ENCODE peak calls at places on chromosomes 12 and 14, in six cellular contexts. One of them, this sample, is unnamed.
A peak's percentile ranks its signal among the peaks of the same experiment; 100 is the strongest.

GRCh38 chr12:123105427-123105826 is 45.5 kb downstream of the PITPNM2 start:
- DNase-seq in GM20000: no peak
- DNase-seq in CD8-positive, alpha-beta T cell: no peak
- DNase-seq in GM13976: no peak
- DNase-seq in neural crest cell: no peak
- DNase-seq in epithelial cell of esophagus: peak; percentile 40
- DNase-seq in this sample: no peak

GRCh38 chr14:65949711-65950516 is 536.3 kb upstream of the CCDC196 start:
- DNase-seq in CD8-positive, alpha-beta T cell: no peak
- DNase-seq in GM13976: peak; percentile 24
- DNase-seq in GM20000: peak; percentile 15
- DNase-seq in epithelial cell of esophagus: peak; percentile 69
- DNase-seq in neural crest cell: no peak
- DNase-seq in this sample: peak; percentile 28

GRCh38 chr12:19032826-19033225 is 96.7 kb upstream of the PLEKHA5 start:
- DNase-seq in neural crest cell: no peak
- DNase-seq in GM13976: no peak
- DNase-seq in epithelial cell of esophagus: no peak
- DNase-seq in CD8-positive, alpha-beta T cell: no peak
- DNase-seq in GM20000: no peak
- DNase-seq in this sample: no peak

GRCh38 chr12:2864198-2864597 is 7.4 kb upstream of the TEX52 start:
- DNase-seq in GM13976: no peak
- DNase-seq in CD8-positive, alpha-beta T cell: no peak
- DNase-seq in GM20000: no peak
- DNase-seq in epithelial cell of esophagus: no peak
- DNase-seq in neural crest cell: no peak
- DNase-seq in this sample: no peak

GRCh38 chr12:132812631-132813305 is 15.9 kb downstream of the GOLGA3 start:
- DNase-seq in GM20000: no peak
- DNase-seq in neural crest cell: no peak
- DNase-seq in epithelial cell of esophagus: no peak
- DNase-seq in GM13976: no peak
- DNase-seq in CD8-positive, alpha-beta T cell: no peak
- DNase-seq in this sample: no peak

GRCh38 chr12:29728033-29728432 is 55.7 kb downstream of the TMTC1 start:
- DNase-seq in GM13976: no peak
- DNase-seq in GM20000: no peak
- DNase-seq in neural crest cell: no peak
- DNase-seq in CD8-positive, alpha-beta T cell: no peak
- DNase-seq in epithelial cell of esophagus: no peak
- DNase-seq in this sample: no peak

GRCh38 chr14:58944226-58944769 is 244.2 kb upstream of the DAAM1 start:
- DNase-seq in neural crest cell: peak; percentile 5
- DNase-seq in epithelial cell of esophagus: no peak
- DNase-seq in GM20000: no peak
- DNase-seq in GM13976: no peak
- DNase-seq in CD8-positive, alpha-beta T cell: no peak
- DNase-seq in this sample: no peak

GRCh38 chr12:45671254-45671653 is 58.3 kb upstream of the ARID2 start:
- DNase-seq in epithelial cell of esophagus: peak; percentile 45
- DNase-seq in GM20000: no peak
- DNase-seq in GM13976: no peak
- DNase-seq in neural crest cell: no peak
- DNase-seq in CD8-positive, alpha-beta T cell: no peak
- DNase-seq in this sample: peak; percentile 32

GRCh38 chr14:92425101-92425500 is 88.5 kb upstream of the RIN3 start:
- DNase-seq in GM20000: no peak
- DNase-seq in neural crest cell: no peak
- DNase-seq in epithelial cell of esophagus: peak; percentile 71
- DNase-seq in GM13976: no peak
- DNase-seq in CD8-positive, alpha-beta T cell: no peak
- DNase-seq in this sample: peak; percentile 46

GRCh38 chr14:84825481-84825880 is 704.5 kb upstream of the FLRT2 start:
- DNase-seq in GM20000: no peak
- DNase-seq in neural crest cell: no peak
- DNase-seq in GM13976: no peak
- DNase-seq in epithelial cell of esophagus: peak; percentile 87
- DNase-seq in CD8-positive, alpha-beta T cell: no peak
- DNase-seq in this sample: peak; percentile 73

GRCh38 chr14:24271134-24271833 is at the start of gene RABGGTA:
- DNase-seq in GM13976: peak; percentile 96
- DNase-seq in epithelial cell of esophagus: peak; percentile 94
- DNase-seq in neural crest cell: peak; percentile 82
- DNase-seq in GM20000: peak; percentile 96
- DNase-seq in CD8-positive, alpha-beta T cell: peak; percentile 90
- DNase-seq in this sample: peak; percentile 65

GRCh38 chr12:62191747-62192485 is 68.3 kb upstream of the USP15 start:
- DNase-seq in neural crest cell: no peak
- DNase-seq in epithelial cell of esophagus: peak; percentile 72
- DNase-seq in GM20000: peak; percentile 21
- DNase-seq in CD8-positive, alpha-beta T cell: no peak
- DNase-seq in GM13976: peak; percentile 25
- DNase-seq in this sample: no peak

GRCh38 chr14:61973981-61974380 is 211.8 kb downstream of the SNAPC1 start:
- DNase-seq in epithelial cell of esophagus: peak; percentile 26
- DNase-seq in neural crest cell: no peak
- DNase-seq in CD8-positive, alpha-beta T cell: no peak
- DNase-seq in GM20000: no peak
- DNase-seq in GM13976: no peak
- DNase-seq in this sample: peak; percentile 28

GRCh38 chr12:19972325-19973288 is 395.7 kb upstream of the PDE3A start:
- DNase-seq in GM13976: no peak
- DNase-seq in GM20000: peak; percentile 39
- DNase-seq in CD8-positive, alpha-beta T cell: no peak
- DNase-seq in epithelial cell of esophagus: no peak
- DNase-seq in neural crest cell: no peak
- DNase-seq in this sample: no peak

GRCh38 chr12:108313609-108314331 is 25.3 kb downstream of the CMKLR1 start:
- DNase-seq in neural crest cell: no peak
- DNase-seq in CD8-positive, alpha-beta T cell: no peak
- DNase-seq in epithelial cell of esophagus: no peak
- DNase-seq in GM13976: no peak
- DNase-seq in GM20000: no peak
- DNase-seq in this sample: no peak

GRCh38 chr14:100438678-100439592 is 115.8 kb downstream of the SLC25A47 start:
- DNase-seq in neural crest cell: no peak
- DNase-seq in CD8-positive, alpha-beta T cell: no peak
- DNase-seq in GM20000: no peak
- DNase-seq in GM13976: no peak
- DNase-seq in epithelial cell of esophagus: peak; percentile 98
- DNase-seq in this sample: peak; percentile 93

GRCh38 chr12:54229624-54230212 is 40.9 kb upstream of the SMUG1 start:
- DNase-seq in CD8-positive, alpha-beta T cell: no peak
- DNase-seq in GM13976: no peak
- DNase-seq in epithelial cell of esophagus: peak; percentile 95
- DNase-seq in neural crest cell: no peak
- DNase-seq in GM20000: no peak
- DNase-seq in this sample: peak; percentile 91

GRCh38 chr12:111084172-111084571 is 163.8 kb upstream of the MYL2 start:
- DNase-seq in epithelial cell of esophagus: no peak
- DNase-seq in GM13976: no peak
- DNase-seq in GM20000: no peak
- DNase-seq in CD8-positive, alpha-beta T cell: no peak
- DNase-seq in neural crest cell: no peak
- DNase-seq in this sample: no peak

GRCh38 chr12:124916370-124917134 is 2.1 kb upstream of the UBC start:
- DNase-seq in epithelial cell of esophagus: peak; percentile 96
- DNase-seq in GM20000: no peak
- DNase-seq in CD8-positive, alpha-beta T cell: no peak
- DNase-seq in neural crest cell: no peak
- DNase-seq in GM13976: no peak
- DNase-seq in this sample: peak; percentile 92

GRCh38 chr12:54417712-54418440 is 1.2 kb downstream of the ITGA5 start:
- DNase-seq in GM13976: no peak
- DNase-seq in neural crest cell: peak; percentile 16
- DNase-seq in GM20000: no peak
- DNase-seq in epithelial cell of esophagus: no peak
- DNase-seq in CD8-positive, alpha-beta T cell: no peak
- DNase-seq in this sample: no peak

GRCh38 chr14:38186217-38186616 is 21.5 kb upstream of the SSTR1 start:
- DNase-seq in epithelial cell of esophagus: no peak
- DNase-seq in CD8-positive, alpha-beta T cell: no peak
- DNase-seq in GM20000: no peak
- DNase-seq in neural crest cell: no peak
- DNase-seq in GM13976: no peak
- DNase-seq in this sample: no peak

GRCh38 chr14:68379510-68380303 is 413.2 kb downstream of the ZFP36L1 start:
- DNase-seq in epithelial cell of esophagus: no peak
- DNase-seq in GM13976: no peak
- DNase-seq in CD8-positive, alpha-beta T cell: no peak
- DNase-seq in neural crest cell: no peak
- DNase-seq in GM20000: no peak
- DNase-seq in this sample: no peak

GRCh38 chr12:88591343-88591742 is 11.1 kb upstream of the KITLG start:
- DNase-seq in neural crest cell: no peak
- DNase-seq in epithelial cell of esophagus: no peak
- DNase-seq in GM20000: no peak
- DNase-seq in CD8-positive, alpha-beta T cell: no peak
- DNase-seq in GM13976: no peak
- DNase-seq in this sample: no peak

GRCh38 chr14:90496379-90496778 is 99.5 kb downstream of the CALM1 start:
- DNase-seq in epithelial cell of esophagus: no peak
- DNase-seq in CD8-positive, alpha-beta T cell: no peak
- DNase-seq in neural crest cell: no peak
- DNase-seq in GM13976: peak; percentile 11
- DNase-seq in GM20000: no peak
- DNase-seq in this sample: no peak

GRCh38 chr14:52076334-52076733 is 7.5 kb upstream of the NID2 start:
- DNase-seq in epithelial cell of esophagus: no peak
- DNase-seq in neural crest cell: no peak
- DNase-seq in CD8-positive, alpha-beta T cell: no peak
- DNase-seq in GM13976: no peak
- DNase-seq in GM20000: no peak
- DNase-seq in this sample: no peak

DNA sequence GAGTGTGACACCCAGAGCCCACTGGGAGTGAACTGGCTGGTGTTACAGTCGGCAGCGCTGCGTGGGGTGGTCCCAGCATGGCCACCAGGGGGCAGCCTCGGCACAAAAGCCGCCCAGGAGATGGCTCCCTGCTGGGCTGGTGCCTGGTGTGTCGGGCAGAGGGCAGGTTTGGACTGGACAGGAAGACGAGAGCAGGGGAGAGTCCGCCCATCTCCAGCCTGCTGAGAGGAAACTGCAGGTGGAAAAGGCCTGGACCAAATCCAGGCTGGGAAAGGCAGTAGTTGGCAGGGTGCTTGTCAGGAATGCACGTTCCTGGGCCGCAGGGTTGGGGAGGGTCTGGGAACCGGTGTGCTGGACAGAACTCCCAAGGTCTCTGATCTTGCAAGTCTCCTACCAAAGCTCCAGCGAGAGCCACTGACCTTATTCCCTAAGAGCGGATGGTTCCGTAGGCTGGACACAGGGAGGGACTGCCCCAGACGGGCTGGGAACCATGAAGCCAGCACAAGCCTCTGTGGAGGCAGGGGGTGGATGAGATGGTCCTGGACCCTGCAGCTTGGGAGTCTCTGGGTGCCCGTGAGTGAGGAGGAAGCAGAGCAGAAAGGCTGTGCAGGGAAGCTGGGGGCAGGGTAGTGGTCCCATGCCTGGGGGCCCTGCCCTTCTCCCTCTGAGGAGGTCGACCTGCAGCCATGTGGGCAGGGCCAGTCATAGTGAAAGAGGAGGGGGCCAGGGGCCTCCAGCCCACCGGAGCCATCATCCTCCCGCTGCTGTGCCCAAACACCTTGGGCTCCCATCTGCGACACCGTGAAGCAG is 1.8 kb downstream of the AHNAK2 start:
- DNase-seq in CD8-positive, alpha-beta T cell: peak; percentile 76
- DNase-seq in GM13976: peak; percentile 90
- DNase-seq in GM20000: peak; percentile 91
- DNase-seq in neural crest cell: peak; percentile 85
- DNase-seq in epithelial cell of esophagus: peak; percentile 87
- DNase-seq in this sample: peak; percentile 72
- TF ChIP-seq CTCF in CD8-positive, alpha-beta T cell: peak; percentile 84
- TF ChIP-seq CTCF in GM13976: peak; percentile 96
- TF ChIP-seq CTCF in GM20000: peak; percentile 95
- TF ChIP-seq CTCF in neural crest cell: peak; percentile 94
- TF ChIP-seq CTCF in epithelial cell of esophagus: peak; percentile 86
- TF ChIP-seq CTCF in this sample: peak; percentile 98

DNA sequence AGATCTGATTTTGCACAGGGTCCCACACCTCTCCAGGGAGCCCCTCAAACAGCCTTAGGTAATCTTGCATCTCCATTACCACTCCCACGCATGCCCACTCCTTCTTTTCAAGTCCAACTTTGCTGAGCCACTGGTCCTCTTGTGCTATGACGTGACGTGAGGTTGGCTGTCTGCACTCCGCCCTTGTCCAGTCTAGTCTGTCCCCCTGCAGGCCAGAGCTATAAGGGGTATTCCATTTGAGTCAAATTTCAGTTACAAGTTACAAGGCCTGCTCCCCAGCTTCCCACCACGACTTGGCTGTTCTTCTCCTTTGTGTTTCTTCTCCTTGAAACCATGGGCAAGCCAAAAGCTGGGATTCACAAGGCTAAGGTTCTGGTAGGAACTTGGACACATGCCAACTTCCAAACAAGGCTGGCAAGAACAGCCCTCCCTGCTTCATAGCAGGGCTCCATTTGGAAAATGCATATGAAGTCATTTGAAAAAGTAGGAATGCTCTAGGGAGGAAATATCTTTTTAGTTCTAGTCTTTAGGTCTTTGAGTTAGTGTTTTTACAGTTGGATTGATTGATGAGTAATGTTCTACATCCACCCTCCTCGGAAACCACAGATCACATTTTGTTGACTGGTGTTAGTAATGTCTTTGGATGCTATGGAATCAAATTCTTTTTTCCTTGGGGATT is 49.1 kb downstream of the KCNA1 start:
- DNase-seq in GM20000: no peak
- DNase-seq in GM13976: no peak
- DNase-seq in neural crest cell: no peak
- DNase-seq in epithelial cell of esophagus: no peak
- DNase-seq in CD8-positive, alpha-beta T cell: no peak
- DNase-seq in this sample: no peak
- TF ChIP-seq CTCF in GM20000: no peak
- TF ChIP-seq CTCF in GM13976: no peak
- TF ChIP-seq CTCF in neural crest cell: no peak
- TF ChIP-seq CTCF in epithelial cell of esophagus: no peak
- TF ChIP-seq CTCF in CD8-positive, alpha-beta T cell: no peak
- TF ChIP-seq CTCF in this sample: no peak

GRCh38 chr14:75084513-75084912 is 15.1 kb downstream of the ZC2HC1C start:
- DNase-seq in CD8-positive, alpha-beta T cell: no peak
- DNase-seq in GM13976: no peak
- DNase-seq in epithelial cell of esophagus: peak; percentile 60
- DNase-seq in GM20000: no peak
- DNase-seq in neural crest cell: no peak
- DNase-seq in this sample: peak; percentile 29
- TF ChIP-seq CTCF in CD8-positive, alpha-beta T cell: no peak
- TF ChIP-seq CTCF in GM13976: no peak
- TF ChIP-seq CTCF in epithelial cell of esophagus: peak; percentile 60
- TF ChIP-seq CTCF in GM20000: no peak
- TF ChIP-seq CTCF in neural crest cell: no peak
- TF ChIP-seq CTCF in this sample: peak; percentile 66

DNA sequence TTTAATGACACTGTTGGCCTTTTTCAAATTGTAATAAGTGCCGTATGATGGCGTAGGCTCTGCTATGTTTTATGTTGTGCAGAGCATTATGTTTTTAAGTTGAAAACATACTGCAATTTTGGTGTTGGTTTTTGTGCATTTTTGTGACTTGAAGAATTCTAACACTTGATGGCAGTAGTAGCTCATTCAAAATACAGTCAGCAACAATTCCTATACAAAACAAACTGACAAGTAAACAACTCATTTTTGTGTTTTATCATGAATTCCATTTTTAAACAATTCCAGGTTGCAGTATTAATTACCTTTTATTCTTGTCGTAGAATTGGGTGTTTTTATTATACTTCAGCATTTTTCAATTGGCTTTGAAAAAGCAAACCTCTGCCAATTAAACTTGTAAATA is 4.0 kb upstream of the CCER1 start:
- DNase-seq in GM13976: no peak
- DNase-seq in CD8-positive, alpha-beta T cell: no peak
- DNase-seq in epithelial cell of esophagus: peak; percentile 10
- DNase-seq in GM20000: no peak
- DNase-seq in neural crest cell: no peak
- DNase-seq in this sample: no peak
- TF ChIP-seq CTCF in GM13976: no peak
- TF ChIP-seq CTCF in CD8-positive, alpha-beta T cell: no peak
- TF ChIP-seq CTCF in epithelial cell of esophagus: peak; percentile 9
- TF ChIP-seq CTCF in GM20000: no peak
- TF ChIP-seq CTCF in neural crest cell: peak; percentile 19
- TF ChIP-seq CTCF in this sample: peak; percentile 49